ENCODE peak calls at places on chromosomes 4 and X, in nine cellular contexts. One of them, this sample, is unnamed.

GRCh38 chr4:56731857-56732256 is 50.8 kb upstream of the HOPX start:
- DNase-seq in HCT116: no peak
- DNase-seq in NB4: peak; percentile 18
- DNase-seq in fibroblast of the aortic adventitia: no peak
- DNase-seq in choroid plexus epithelial cell: no peak
- DNase-seq in AG10803: no peak
- DNase-seq in tibial artery: peak; percentile 70
- DNase-seq in GM12864: no peak
- DNase-seq in CD8-positive, alpha-beta T cell: no peak
- DNase-seq in this sample: no peak

GRCh38 chrX:130085551-130085986 is 24.7 kb downstream of the ELF4 start:
- DNase-seq in choroid plexus epithelial cell: no peak
- DNase-seq in GM12864: no peak
- DNase-seq in fibroblast of the aortic adventitia: no peak
- DNase-seq in AG10803: peak; percentile 73
- DNase-seq in HCT116: no peak
- DNase-seq in CD8-positive, alpha-beta T cell: no peak
- DNase-seq in NB4: peak; percentile 45
- DNase-seq in tibial artery: no peak
- DNase-seq in this sample: peak; percentile 43

GRCh38 chr4:156970501-156971167 is 965 bp downstream of the PDGFC start:
- DNase-seq in fibroblast of the aortic adventitia: peak; percentile 74
- DNase-seq in GM12864: no peak
- DNase-seq in AG10803: peak; percentile 73
- DNase-seq in CD8-positive, alpha-beta T cell: no peak
- DNase-seq in choroid plexus epithelial cell: peak; percentile 72
- DNase-seq in tibial artery: peak; percentile 82
- DNase-seq in NB4: no peak
- DNase-seq in HCT116: no peak
- DNase-seq in this sample: peak; percentile 77

GRCh38 chr4:13942936-13943335 is 315.4 kb upstream of the BOD1L1 start:
- DNase-seq in NB4: no peak
- DNase-seq in fibroblast of the aortic adventitia: no peak
- DNase-seq in AG10803: no peak
- DNase-seq in GM12864: no peak
- DNase-seq in choroid plexus epithelial cell: no peak
- DNase-seq in CD8-positive, alpha-beta T cell: no peak
- DNase-seq in tibial artery: no peak
- DNase-seq in HCT116: no peak
- DNase-seq in this sample: no peak

GRCh38 chr4:165709526-165709925 is 163.5 kb upstream of the TLL1 start:
- DNase-seq in choroid plexus epithelial cell: peak; percentile 8
- DNase-seq in NB4: no peak
- DNase-seq in tibial artery: no peak
- DNase-seq in fibroblast of the aortic adventitia: peak; percentile 48
- DNase-seq in GM12864: no peak
- DNase-seq in AG10803: no peak
- DNase-seq in HCT116: no peak
- DNase-seq in CD8-positive, alpha-beta T cell: no peak
- DNase-seq in this sample: peak; percentile 28

GRCh38 chr4:137390707-137391106 is 141.6 kb downstream of the PCDH18 start:
- DNase-seq in CD8-positive, alpha-beta T cell: no peak
- DNase-seq in HCT116: no peak
- DNase-seq in NB4: no peak
- DNase-seq in AG10803: peak; percentile 90
- DNase-seq in tibial artery: no peak
- DNase-seq in choroid plexus epithelial cell: peak; percentile 64
- DNase-seq in fibroblast of the aortic adventitia: peak; percentile 79
- DNase-seq in GM12864: no peak
- DNase-seq in this sample: peak; percentile 79

GRCh38 chr4:123449780-123450179 is 53.2 kb downstream of the SPRY1 start:
- DNase-seq in NB4: peak; percentile 62
- DNase-seq in HCT116: no peak
- DNase-seq in GM12864: no peak
- DNase-seq in AG10803: peak; percentile 58
- DNase-seq in CD8-positive, alpha-beta T cell: no peak
- DNase-seq in choroid plexus epithelial cell: peak; percentile 73
- DNase-seq in fibroblast of the aortic adventitia: no peak
- DNase-seq in tibial artery: no peak
- DNase-seq in this sample: peak; percentile 25

GRCh38 chr4:100430441-100430840 is 87.4 kb downstream of the EMCN start:
- DNase-seq in choroid plexus epithelial cell: no peak
- DNase-seq in AG10803: no peak
- DNase-seq in HCT116: no peak
- DNase-seq in NB4: peak; percentile 76
- DNase-seq in tibial artery: no peak
- DNase-seq in CD8-positive, alpha-beta T cell: no peak
- DNase-seq in GM12864: no peak
- DNase-seq in fibroblast of the aortic adventitia: no peak
- DNase-seq in this sample: no peak

GRCh38 chrX:69101655-69102251 is 63.5 kb downstream of the PJA1 start:
- DNase-seq in NB4: no peak
- DNase-seq in choroid plexus epithelial cell: no peak
- DNase-seq in HCT116: no peak
- DNase-seq in fibroblast of the aortic adventitia: no peak
- DNase-seq in AG10803: no peak
- DNase-seq in GM12864: no peak
- DNase-seq in tibial artery: no peak
- DNase-seq in CD8-positive, alpha-beta T cell: no peak
- DNase-seq in this sample: no peak

GRCh38 chr4:25637581-25638220 is 17.9 kb upstream of the SLC34A2 start:
- DNase-seq in NB4: no peak
- DNase-seq in tibial artery: no peak
- DNase-seq in fibroblast of the aortic adventitia: no peak
- DNase-seq in GM12864: no peak
- DNase-seq in CD8-positive, alpha-beta T cell: no peak
- DNase-seq in HCT116: no peak
- DNase-seq in AG10803: no peak
- DNase-seq in choroid plexus epithelial cell: no peak
- DNase-seq in this sample: no peak

GRCh38 chr4:60216752-60217151 is 983.4 kb upstream of the ADGRL3 start:
- DNase-seq in NB4: peak; percentile 50
- DNase-seq in CD8-positive, alpha-beta T cell: no peak
- DNase-seq in choroid plexus epithelial cell: peak; percentile 86
- DNase-seq in GM12864: no peak
- DNase-seq in HCT116: no peak
- DNase-seq in AG10803: no peak
- DNase-seq in tibial artery: no peak
- DNase-seq in fibroblast of the aortic adventitia: peak; percentile 34
- DNase-seq in this sample: peak; percentile 50

GRCh38 chrX:103488332-103488731 is 31.0 kb downstream of the RAB40A start:
- DNase-seq in fibroblast of the aortic adventitia: peak; percentile 45
- DNase-seq in NB4: peak; percentile 0
- DNase-seq in AG10803: no peak
- DNase-seq in HCT116: peak; percentile 6
- DNase-seq in choroid plexus epithelial cell: no peak
- DNase-seq in GM12864: no peak
- DNase-seq in tibial artery: no peak
- DNase-seq in CD8-positive, alpha-beta T cell: no peak
- DNase-seq in this sample: peak; percentile 39

GRCh38 chr4:69377562-69377961 is 97.3 kb downstream of the UGT2B28 start:
- DNase-seq in CD8-positive, alpha-beta T cell: no peak
- DNase-seq in fibroblast of the aortic adventitia: no peak
- DNase-seq in HCT116: no peak
- DNase-seq in tibial artery: no peak
- DNase-seq in AG10803: no peak
- DNase-seq in NB4: no peak
- DNase-seq in GM12864: no peak
- DNase-seq in choroid plexus epithelial cell: no peak
- DNase-seq in this sample: no peak

GRCh38 chrX:108946531-108946930 is 210.2 kb upstream of the IRS4 start:
- DNase-seq in GM12864: no peak
- DNase-seq in AG10803: no peak
- DNase-seq in tibial artery: no peak
- DNase-seq in HCT116: no peak
- DNase-seq in fibroblast of the aortic adventitia: no peak
- DNase-seq in NB4: no peak
- DNase-seq in CD8-positive, alpha-beta T cell: no peak
- DNase-seq in choroid plexus epithelial cell: no peak
- DNase-seq in this sample: no peak

GRCh38 chr4:105560488-105560887 is 8.1 kb downstream of the ARHGEF38 start:
- DNase-seq in GM12864: no peak
- DNase-seq in tibial artery: no peak
- DNase-seq in NB4: no peak
- DNase-seq in AG10803: no peak
- DNase-seq in fibroblast of the aortic adventitia: no peak
- DNase-seq in HCT116: no peak
- DNase-seq in CD8-positive, alpha-beta T cell: no peak
- DNase-seq in choroid plexus epithelial cell: peak; percentile 5
- DNase-seq in this sample: peak; percentile 3

GRCh38 chrX:57367649-57368048 is 81.1 kb downstream of the FAAH2 start:
- DNase-seq in GM12864: no peak
- DNase-seq in HCT116: no peak
- DNase-seq in choroid plexus epithelial cell: peak; percentile 0
- DNase-seq in CD8-positive, alpha-beta T cell: no peak
- DNase-seq in NB4: no peak
- DNase-seq in fibroblast of the aortic adventitia: no peak
- DNase-seq in AG10803: no peak
- DNase-seq in tibial artery: no peak
- DNase-seq in this sample: peak; percentile 0

GRCh38 chr4:86831262-86832090 is 17.7 kb downstream of the SLC10A6 start:
- DNase-seq in tibial artery: no peak
- DNase-seq in CD8-positive, alpha-beta T cell: no peak
- DNase-seq in fibroblast of the aortic adventitia: peak; percentile 83
- DNase-seq in NB4: no peak
- DNase-seq in GM12864: no peak
- DNase-seq in AG10803: peak; percentile 94
- DNase-seq in choroid plexus epithelial cell: peak; percentile 94
- DNase-seq in HCT116: peak; percentile 70
- DNase-seq in this sample: peak; percentile 82

GRCh38 chrX:150165776-150166610 is 197.1 kb upstream of the MAMLD1 start:
- DNase-seq in HCT116: no peak
- DNase-seq in NB4: no peak
- DNase-seq in AG10803: no peak
- DNase-seq in fibroblast of the aortic adventitia: peak; percentile 38
- DNase-seq in CD8-positive, alpha-beta T cell: no peak
- DNase-seq in tibial artery: no peak
- DNase-seq in choroid plexus epithelial cell: no peak
- DNase-seq in GM12864: no peak
- DNase-seq in this sample: no peak

GRCh38 chr4:152374606-152375285 is 161.1 kb downstream of the FBXW7 start:
- DNase-seq in HCT116: no peak
- DNase-seq in fibroblast of the aortic adventitia: no peak
- DNase-seq in AG10803: peak; percentile 30
- DNase-seq in choroid plexus epithelial cell: no peak
- DNase-seq in NB4: no peak
- DNase-seq in CD8-positive, alpha-beta T cell: no peak
- DNase-seq in tibial artery: no peak
- DNase-seq in GM12864: no peak
- DNase-seq in this sample: no peak

GRCh38 chr4:153773236-153773690 is 13.4 kb upstream of the RNF175 start:
- DNase-seq in CD8-positive, alpha-beta T cell: no peak
- DNase-seq in AG10803: peak; percentile 10
- DNase-seq in GM12864: no peak
- DNase-seq in tibial artery: no peak
- DNase-seq in NB4: peak; percentile 46
- DNase-seq in HCT116: no peak
- DNase-seq in fibroblast of the aortic adventitia: peak; percentile 31
- DNase-seq in choroid plexus epithelial cell: peak; percentile 31
- DNase-seq in this sample: no peak
- TF ChIP-seq CTCF in CD8-positive, alpha-beta T cell: no peak
- TF ChIP-seq CTCF in AG10803: peak; percentile 41
- TF ChIP-seq CTCF in GM12864: no peak
- TF ChIP-seq CTCF in tibial artery: no peak
- TF ChIP-seq CTCF in NB4: no peak
- TF ChIP-seq CTCF in HCT116: no peak
- TF ChIP-seq CTCF in fibroblast of the aortic adventitia: peak; percentile 37
- TF ChIP-seq CTCF in choroid plexus epithelial cell: peak; percentile 40
- TF ChIP-seq CTCF in this sample: no peak

DNA sequence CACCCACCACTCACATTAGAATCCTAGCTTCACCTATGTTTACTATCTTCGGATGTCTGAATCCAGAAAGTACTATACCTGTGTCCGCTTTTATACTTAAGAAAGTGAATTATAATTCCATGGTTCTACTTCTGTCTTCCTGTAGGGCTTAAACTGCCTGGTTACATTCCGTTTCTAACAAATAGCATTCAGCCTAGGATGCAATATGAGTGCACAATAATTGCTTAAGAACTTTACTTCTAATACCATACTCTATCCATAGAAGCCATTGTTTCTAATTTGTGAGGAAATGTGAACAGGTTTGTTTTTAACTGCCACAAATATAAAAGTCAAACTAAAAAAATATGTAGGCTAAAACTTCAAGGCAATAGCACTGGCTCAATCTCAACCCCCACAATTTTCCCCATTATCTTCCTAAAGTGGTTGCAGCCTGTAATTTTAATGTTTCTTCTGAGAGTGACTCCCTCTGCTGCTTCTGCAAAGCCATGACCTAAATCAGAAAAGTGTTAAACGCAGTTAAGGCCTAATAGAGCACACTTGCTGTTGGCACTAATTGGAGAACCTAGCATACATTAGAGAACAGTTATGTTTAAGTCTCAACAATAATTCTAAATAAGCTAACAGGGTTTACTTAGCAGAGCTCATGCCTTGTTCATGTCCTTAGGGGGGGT is 4.2 kb downstream of the UNC5C start:
- DNase-seq in tibial artery: no peak
- DNase-seq in fibroblast of the aortic adventitia: peak; percentile 28
- DNase-seq in CD8-positive, alpha-beta T cell: no peak
- DNase-seq in NB4: no peak
- DNase-seq in AG10803: no peak
- DNase-seq in HCT116: no peak
- DNase-seq in choroid plexus epithelial cell: peak; percentile 18
- DNase-seq in GM12864: no peak
- DNase-seq in this sample: no peak
- TF ChIP-seq CTCF in tibial artery: peak; percentile 7
- TF ChIP-seq CTCF in fibroblast of the aortic adventitia: no peak
- TF ChIP-seq CTCF in CD8-positive, alpha-beta T cell: no peak
- TF ChIP-seq CTCF in NB4: no peak
- TF ChIP-seq CTCF in AG10803: no peak
- TF ChIP-seq CTCF in HCT116: peak; percentile 9
- TF ChIP-seq CTCF in choroid plexus epithelial cell: peak; percentile 42
- TF ChIP-seq CTCF in GM12864: no peak
- TF ChIP-seq CTCF in this sample: peak; percentile 36

GRCh38 chrX:124223524-124223923 is 108.9 kb upstream of the TEX13D start:
- DNase-seq in CD8-positive, alpha-beta T cell: no peak
- DNase-seq in GM12864: no peak
- DNase-seq in AG10803: no peak
- DNase-seq in tibial artery: no peak
- DNase-seq in fibroblast of the aortic adventitia: no peak
- DNase-seq in HCT116: no peak
- DNase-seq in NB4: peak; percentile 17
- DNase-seq in choroid plexus epithelial cell: no peak
- DNase-seq in this sample: no peak
- TF ChIP-seq CTCF in CD8-positive, alpha-beta T cell: no peak
- TF ChIP-seq CTCF in GM12864: no peak
- TF ChIP-seq CTCF in AG10803: no peak
- TF ChIP-seq CTCF in tibial artery: no peak
- TF ChIP-seq CTCF in fibroblast of the aortic adventitia: no peak
- TF ChIP-seq CTCF in HCT116: peak; percentile 19
- TF ChIP-seq CTCF in NB4: peak; percentile 17
- TF ChIP-seq CTCF in choroid plexus epithelial cell: no peak
- TF ChIP-seq CTCF in this sample: no peak

DNA sequence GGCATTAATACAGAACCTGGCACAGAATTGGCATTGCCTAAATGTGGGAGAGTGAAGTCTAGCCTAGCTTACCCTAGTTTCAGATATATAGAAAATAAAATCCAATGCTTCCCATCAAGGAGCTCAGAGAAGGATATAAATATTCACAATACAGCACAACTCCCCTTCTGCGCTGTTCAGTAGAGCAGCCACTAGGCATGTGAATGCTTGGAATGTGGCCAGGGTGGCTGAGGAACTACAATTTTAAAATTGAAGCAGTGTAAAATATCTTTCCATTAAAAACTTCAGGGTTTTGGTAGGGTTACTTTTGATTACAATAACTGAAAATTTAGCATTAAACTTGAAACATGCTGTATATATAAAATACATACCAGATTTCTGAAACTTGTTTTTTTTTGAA is 19.5 kb downstream of the ZNF518B start:
- DNase-seq in tibial artery: no peak
- DNase-seq in CD8-positive, alpha-beta T cell: no peak
- DNase-seq in GM12864: no peak
- DNase-seq in HCT116: no peak
- DNase-seq in AG10803: no peak
- DNase-seq in fibroblast of the aortic adventitia: no peak
- DNase-seq in choroid plexus epithelial cell: peak; percentile 16
- DNase-seq in NB4: no peak
- DNase-seq in this sample: no peak
- TF ChIP-seq CTCF in tibial artery: no peak
- TF ChIP-seq CTCF in CD8-positive, alpha-beta T cell: no peak
- TF ChIP-seq CTCF in GM12864: no peak
- TF ChIP-seq CTCF in HCT116: no peak
- TF ChIP-seq CTCF in AG10803: no peak
- TF ChIP-seq CTCF in fibroblast of the aortic adventitia: no peak
- TF ChIP-seq CTCF in choroid plexus epithelial cell: no peak
- TF ChIP-seq CTCF in NB4: no peak
- TF ChIP-seq CTCF in this sample: no peak

This sample was measured in fibroblast of pulmonary artery.